ENCODE peak calls at places on chromosomes 2 and 18, in nine cellular contexts. P is breast epithelium, F is GM12891, A is ovary, Y is IMR-90, E is spleen, N is K562, G is adrenal gland, L is body of pancreas. D is an unnamed sample.

GRCh38 chr2:177397501-177398289 is 5.1 kb downstream of the AGPS start:
- DNase-seq in G (no peak), F (no peak), P (no peak), E (no peak), Y (peak), N (no peak), L (peak), A (no peak), D (no peak)

GRCh38 chr2:72923833-72924352 is 6.6 kb downstream of the EMX1 start:
- DNase-seq in G (no peak), N (no peak), P (no peak), Y (no peak), E (no peak), F (peak), A (no peak), L (no peak), D (no peak)

GRCh38 chr2:190841707-190842505 is 38.7 kb upstream of the GLS start:
- DNase-seq in N (no peak), A (no peak), P (no peak), L (no peak), G (peak), Y (peak), F (no peak), E (no peak), D (no peak)

GRCh38 chr2:26164231-26164630 is 8.7 kb upstream of the GAREM2 start:
- DNase-seq in E (no peak), N (no peak), F (no peak), P (no peak), Y (no peak), A (no peak), L (no peak), G (no peak), D (no peak)

GRCh38 chr2:22623620-22624019 is 761.4 kb upstream of the KLHL29 start:
- DNase-seq in L (no peak), A (no peak), E (no peak), G (no peak), Y (no peak), F (no peak), N (no peak), P (no peak), D (no peak)

GRCh38 chr2:128786800-128787478 is 468.3 kb upstream of the HS6ST1 start:
- DNase-seq in N (no peak), Y (peak), E (peak), L (no peak), F (no peak), A (no peak), P (no peak), G (no peak), D (no peak)

GRCh38 chr2:204177251-204177976 is 240.9 kb downstream of the ICOS start:
- DNase-seq in A (no peak), N (no peak), L (no peak), P (no peak), F (no peak), G (no peak), E (no peak), Y (no peak), D (no peak)

GRCh38 chr2:184530239-184530638 is 68.1 kb upstream of the ZNF804A start:
- DNase-seq in N (no peak), P (no peak), L (peak), F (no peak), Y (no peak), G (no peak), A (no peak), E (peak), D (no peak)

GRCh38 chr2:232748038-232748437 is 28.3 kb downstream of the KCNJ13 start:
- DNase-seq in A (no peak), L (no peak), E (no peak), P (no peak), G (no peak), F (no peak), Y (no peak), N (no peak), D (no peak)

GRCh38 chr2:168466834-168467565 is 10.9 kb downstream of the CERS6 start:
- DNase-seq in N (no peak), L (no peak), G (no peak), P (no peak), Y (no peak), E (no peak), A (no peak), F (no peak), D (no peak)

GRCh38 chr2:75290600-75291140 is 91.3 kb upstream of the TACR1 start:
- DNase-seq in P (no peak), Y (peak), A (no peak), N (no peak), G (no peak), F (no peak), L (no peak), E (no peak), D (no peak)

GRCh38 chr18:12657048-12657848 is 659 bp downstream of the SPIRE1 start:
- DNase-seq in E (peak), F (peak), Y (peak), G (peak), P (no peak), L (peak), N (peak), A (peak), D (peak)

GRCh38 chr2:120674246-120675170 is 61.2 kb upstream of the GLI2 start:
- DNase-seq in Y (no peak), G (no peak), N (no peak), E (no peak), F (no peak), L (no peak), P (no peak), A (no peak), D (no peak)

GRCh38 chr2:45011621-45012602 is 2.7 kb upstream of the SIX2 start:
- DNase-seq in G (no peak), A (no peak), F (no peak), E (no peak), P (no peak), L (no peak), Y (no peak), N (no peak), D (no peak)

GRCh38 chr2:76569819-76570218 is 859.1 kb upstream of the GCFC2 start:
- DNase-seq in L (no peak), F (no peak), G (no peak), E (no peak), Y (no peak), N (no peak), A (no peak), P (no peak), D (no peak)

GRCh38 chr2:78750219-78750618 is 275.3 kb upstream of the REG3G start:
- DNase-seq in A (no peak), G (no peak), E (no peak), L (no peak), Y (no peak), F (no peak), N (no peak), P (no peak), D (no peak)

GRCh38 chr2:64865073-64865830 is 123.9 kb upstream of the SLC1A4 start:
- DNase-seq in P (peak), N (peak), A (peak), E (peak), G (peak), Y (peak), L (peak), F (peak), D (peak)

GRCh38 chr18:53629356-53629755 is 595.1 kb downstream of the MBD2 start:
- DNase-seq in G (no peak), P (no peak), F (no peak), Y (no peak), E (no peak), N (no peak), A (no peak), L (no peak), D (no peak)

GRCh38 chr2:46521215-46521683 is 41.9 kb downstream of the TMEM247 start:
- DNase-seq in P (peak), G (peak), A (peak), L (peak), Y (peak), N (no peak), E (no peak), F (no peak), D (no peak)

GRCh38 chr2:25374411-25374810 is 32.7 kb upstream of the DNMT3A start:
- DNase-seq in P (peak), A (no peak), L (no peak), F (no peak), N (no peak), Y (no peak), G (no peak), E (peak), D (no peak)

GRCh38 chr2:37315364-37315763 is 9.3 kb downstream of the PRKD3 start:
- DNase-seq in Y (no peak), L (no peak), E (no peak), G (no peak), P (no peak), A (no peak), N (no peak), F (no peak), D (no peak)

GRCh38 chr18:55879331-55879730 is 291.3 kb upstream of the TCF4 start:
- DNase-seq in G (no peak), N (no peak), F (no peak), E (no peak), Y (peak), L (no peak), P (no peak), A (no peak), D (no peak)

GRCh38 chr18:8801263-8801901 is 96.0 kb downstream of the MTCL1 start:
- DNase-seq in E (no peak), Y (peak), N (no peak), L (no peak), P (no peak), A (no peak), G (no peak), F (no peak), D (no peak)

GRCh38 chr2:83528746-83529145 is 930.3 kb downstream of the SUCLG1 start:
- DNase-seq in L (no peak), Y (no peak), G (no peak), A (no peak), P (no peak), E (no peak), N (no peak), F (no peak), D (no peak)

GRCh38 chr18:47561316-47561715 is 309.9 kb upstream of the SKOR2 start:
- DNase-seq in G (no peak), L (no peak), F (no peak), N (no peak), P (no peak), Y (no peak), A (no peak), E (no peak), D (no peak)

GRCh38 chr2:10249798-10250197 is 52.9 kb upstream of the HPCAL1 start:
- DNase-seq in F (no peak), G (no peak), L (no peak), A (no peak), N (no peak), E (no peak), Y (no peak), P (no peak), D (no peak)

GRCh38 chr18:80154293-80154692 is 45.2 kb downstream of the ADNP2 start:
- DNase-seq in L (no peak), G (no peak), N (peak), A (peak), P (no peak), E (no peak), Y (peak), F (no peak), D (no peak)

GRCh38 chr2:146295080-146295670 is 1549.7 kb upstream of the ACVR2A start:
- DNase-seq in Y (no peak), A (no peak), N (no peak), P (no peak), G (no peak), E (no peak), L (no peak), F (no peak), D (no peak)

GRCh38 chr2:69177785-69178636 is 165.0 kb downstream of the ANTXR1 start:
- DNase-seq in F (no peak), P (peak), N (peak), G (peak), L (peak), A (peak), Y (peak), E (peak), D (peak)

GRCh38 chr2:196635156-196635555 is 4.4 kb upstream of the CCDC150 start:
- DNase-seq in P (no peak), A (no peak), N (no peak), F (no peak), G (no peak), L (no peak), E (no peak), Y (no peak), D (no peak)

GRCh38 chr2:196640031-196640548 is 575 bp downstream of the CCDC150 start:
- DNase-seq in P (no peak), G (no peak), F (peak), Y (no peak), N (no peak), L (no peak), A (no peak), E (no peak), D (no peak)

GRCh38 chr2:196638765-196639164 is 750 bp upstream of the CCDC150 start:
- DNase-seq in Y (no peak), E (peak), L (no peak), N (no peak), F (no peak), G (no peak), A (no peak), P (no peak), D (no peak)

GRCh38 chr2:196639180-196640030 is at the start of gene CCDC150:
- DNase-seq in N (peak), E (peak), F (peak), L (peak), Y (peak), P (peak), G (peak), A (peak), D (peak)
- TF ChIP-seq POLR2A in N (peak), E (no peak), F (peak), L (peak), Y (peak), P (no peak), G (no peak), A (no peak), D (peak)

GRCh38 chr18:23503038-23503966 is at the start of gene RMC1:
- DNase-seq in E (peak), F (peak), L (peak), A (peak), N (peak), G (peak), Y (peak), P (peak), D (peak)
- TF ChIP-seq POLR2A in E (no peak), F (peak), L (peak), A (peak), N (peak), G (peak), Y (peak), P (peak), D (peak)

GRCh38 chr2:210170442-210171303 is 536 bp downstream of the KANSL1L start:
- DNase-seq in P (peak), E (peak), F (peak), L (peak), N (peak), A (peak), Y (peak), G (peak), D (peak)
- TF ChIP-seq POLR2A in P (peak), E (peak), F (no peak), L (peak), N (peak), A (peak), Y (peak), G (peak), D (peak)

GRCh38 chr2:43221660-43222471 is 4.5 kb downstream of the ZFP36L2 start:
- DNase-seq in N (peak), E (peak), L (peak), P (peak), G (peak), Y (peak), F (no peak), A (peak), D (peak)
- TF ChIP-seq POLR2A in N (peak), E (no peak), L (peak), P (peak), G (peak), Y (peak), F (peak), A (peak), D (peak)

GRCh38 chr2:160199053-160199452 is 1.0 kb downstream of the ITGB6 start:
- DNase-seq in E (no peak), N (no peak), F (no peak), P (no peak), G (no peak), L (no peak), Y (no peak), A (no peak), D (no peak)
- TF ChIP-seq POLR2A in E (no peak), N (no peak), F (no peak), P (no peak), G (no peak), L (no peak), Y (no peak), A (no peak), D (no peak)

GRCh38 chr2:85806358-85807118 is 52.7 kb downstream of the ATOH8 start:
- DNase-seq in N (no peak), P (peak), G (no peak), E (no peak), F (no peak), Y (no peak), L (no peak), A (no peak), D (no peak)
- TF ChIP-seq POLR2A in N (no peak), P (no peak), G (no peak), E (no peak), F (no peak), Y (no peak), L (no peak), A (no peak), D (no peak)